ENCODE peak calls at places on chromosomes 4 and X, in seven cellular contexts. Y is SK-N-DZ, P is AG08396, F is BJ, U is GM23248, T is NCI-H1092 treated with DMSO at 0.1 percent for 48 hours, Q is HFFc6. K is an unnamed sample.

GRCh38 chrX:39551748-39552147 is 546.0 kb downstream of the BCOR start:
- DNase-seq in F (no peak), U (no peak), Q (no peak), Y (no peak), T (no peak), P (no peak), K (peak)

GRCh38 chr4:10098770-10099139 is 17.8 kb downstream of the WDR1 start:
- DNase-seq in U (peak), P (peak), T (no peak), Y (no peak), F (no peak), Q (peak), K (no peak)

GRCh38 chr4:90889171-90889570 is 762.0 kb downstream of the CCSER1 start:
- DNase-seq in U (no peak), Y (no peak), Q (no peak), P (no peak), F (no peak), T (no peak), K (no peak)

GRCh38 chr4:76278583-76278982 is 27.1 kb downstream of the FAM47E start:
- DNase-seq in U (no peak), Y (no peak), P (no peak), T (no peak), Q (no peak), F (no peak), K (no peak)

GRCh38 chr4:76197971-76198410 is 15.6 kb downstream of the SCARB2 start:
- DNase-seq in Q (no peak), P (no peak), T (peak), F (no peak), U (peak), Y (peak), K (no peak)

GRCh38 chr4:80335554-80336358 is at the start of gene CFAP299:
- DNase-seq in T (peak), P (peak), Q (peak), Y (peak), U (peak), F (peak), K (peak)

GRCh38 chr4:47930971-47931804 is 16.8 kb upstream of the NFXL1 start:
- DNase-seq in Y (no peak), T (no peak), U (peak), P (no peak), Q (peak), F (no peak), K (no peak)

GRCh38 chrX:7316280-7316679 is 168.3 kb upstream of the PUDP start:
- DNase-seq in Q (peak), U (peak), P (no peak), Y (no peak), T (no peak), F (no peak), K (no peak)

GRCh38 chr4:83247415-83248357 is 36.9 kb downstream of the COQ2 start:
- DNase-seq in Y (no peak), T (no peak), P (no peak), U (no peak), Q (no peak), F (no peak), K (no peak)

GRCh38 chr4:24044610-24045589 is 155.1 kb upstream of the PPARGC1A start:
- DNase-seq in F (no peak), Y (peak), U (no peak), T (no peak), P (no peak), Q (no peak), K (no peak)

GRCh38 chr4:90078440-90078839 is 48.8 kb upstream of the CCSER1 start:
- DNase-seq in Y (no peak), Q (no peak), F (no peak), T (no peak), U (no peak), P (no peak), K (no peak)

GRCh38 chr4:75099321-75099720 is 166.4 kb downstream of the PARM1 start:
- DNase-seq in T (no peak), Q (no peak), U (no peak), P (no peak), Y (no peak), F (no peak), K (no peak)

GRCh38 chr4:188930822-188931221 is 791.6 kb downstream of the TRIML1 start:
- DNase-seq in F (no peak), U (no peak), Q (no peak), T (no peak), P (no peak), Y (no peak), K (no peak)

GRCh38 chr4:8035371-8035780 is 95.7 kb upstream of the AFAP1 start:
- DNase-seq in P (peak), Y (no peak), T (peak), Q (peak), U (no peak), F (no peak), K (no peak)